ENCODE peak calls at places on chromosomes 1 and 21, in six cellular contexts. S is IMR-90, C is K562, R is lower leg skin, X is uterus, A is testis. Z is an unnamed sample.

GRCh38 chr1:210920716-210921694 is 212.9 kb downstream of the KCNH1 start:
- DNase-seq in C (peak), A (no peak), R (no peak), S (no peak), X (no peak), Z (no peak)

GRCh38 chr1:19110266-19110927 is 99.7 kb downstream of the UBR4 start:
- DNase-seq in R (no peak), S (no peak), C (no peak), A (peak), X (no peak), Z (no peak)

GRCh38 chr1:225811622-225812487 is 1.9 kb downstream of the EPHX1 start:
- DNase-seq in S (no peak), X (no peak), R (no peak), A (peak), C (peak), Z (peak)

GRCh38 chr1:61746768-61747167 is 4.5 kb downstream of the PATJ start:
- DNase-seq in C (no peak), A (no peak), S (peak), R (no peak), X (no peak), Z (no peak)

GRCh38 chr1:207825719-207826556 is 74.1 kb downstream of the CD46 start:
- DNase-seq in C (peak), S (peak), A (peak), X (peak), R (peak), Z (peak)

GRCh38 chr1:67684526-67685066 is 405 bp upstream of the GADD45A start:
- DNase-seq in R (no peak), S (no peak), A (no peak), C (no peak), X (no peak), Z (no peak)

GRCh38 chr1:207959141-207959825 is 48.4 kb upstream of the CD34 start:
- DNase-seq in X (peak), A (peak), S (peak), R (peak), C (no peak), Z (peak)

GRCh38 chr1:243686149-243686548 is 163.9 kb downstream of the AKT3 start:
- DNase-seq in R (no peak), S (peak), A (no peak), C (no peak), X (no peak), Z (no peak)

GRCh38 chr1:54327386-54328116 is 78.6 kb downstream of the SSBP3 start:
- DNase-seq in X (no peak), S (peak), A (no peak), R (no peak), C (peak), Z (no peak)

GRCh38 chr1:27605796-27606707 is 2.1 kb upstream of the AHDC1 start:
- DNase-seq in R (no peak), A (peak), S (peak), X (peak), C (peak), Z (no peak)

GRCh38 chr1:226904772-226905171 is 34.4 kb downstream of the PSEN2 start:
- DNase-seq in X (no peak), S (no peak), R (no peak), A (no peak), C (no peak), Z (no peak)

GRCh38 chr1:200861937-200862647 is 10.7 kb upstream of the GPR25 start:
- DNase-seq in R (no peak), S (no peak), A (no peak), C (no peak), X (no peak), Z (no peak)

GRCh38 chr1:230972855-230973271 is 5.8 kb downstream of the TTC13 start:
- DNase-seq in A (no peak), R (no peak), C (no peak), X (no peak), S (peak), Z (no peak)

GRCh38 chr1:226972931-226973330 is 32.8 kb downstream of the COQ8A start:
- DNase-seq in A (no peak), X (no peak), R (no peak), S (no peak), C (no peak), Z (no peak)

GRCh38 chr1:28112388-28113311 is 24.2 kb upstream of the EYA3 start:
- DNase-seq in S (peak), R (peak), A (peak), X (no peak), C (peak), Z (no peak)

GRCh38 chr1:111603979-111604378 is 15.6 kb upstream of the RAP1A start:
- DNase-seq in C (no peak), R (no peak), S (no peak), A (no peak), X (no peak), Z (peak)

GRCh38 chr1:6100801-6101783 is 55.4 kb downstream of the KCNAB2 start:
- DNase-seq in A (no peak), C (no peak), X (no peak), S (no peak), R (no peak), Z (no peak)

GRCh38 chr21:42609806-42610205 is 43.6 kb upstream of the PDE9A start:
- DNase-seq in R (no peak), S (no peak), A (peak), C (peak), X (no peak), Z (no peak)

GRCh38 chr1:151993084-151993733 is 450 bp downstream of the S100A10 start:
- DNase-seq in C (no peak), S (no peak), R (no peak), X (peak), A (peak), Z (peak)

GRCh38 chr21:15005391-15005790 is 59.4 kb downstream of the NRIP1 start:
- DNase-seq in R (no peak), A (peak), S (peak), X (no peak), C (no peak), Z (no peak)

GRCh38 chr1:14466006-14466405 is 132.5 kb upstream of the KAZN start:
- DNase-seq in C (no peak), R (no peak), S (no peak), A (no peak), X (no peak), Z (no peak)

GRCh38 chr1:81121324-81121723 is 679.4 kb upstream of the ADGRL2 start:
- DNase-seq in X (no peak), R (no peak), C (no peak), S (no peak), A (no peak), Z (no peak)

DNA sequence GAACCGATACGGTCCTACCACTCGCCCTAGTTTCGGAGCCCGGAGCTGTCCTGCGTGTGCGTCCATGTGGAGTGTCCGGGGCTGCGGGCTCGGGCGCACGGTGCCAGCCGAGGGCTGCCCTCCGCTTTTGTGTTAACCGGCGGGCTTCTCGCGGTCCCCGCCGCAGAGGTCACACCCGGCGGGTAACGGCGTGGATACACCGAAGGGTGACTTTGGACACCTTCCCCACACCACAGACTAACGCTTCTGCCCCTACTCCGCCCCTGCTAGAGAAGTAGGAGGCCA is 695 bp upstream of the ATF3 start:
- DNase-seq in X (no peak), S (no peak), R (no peak), C (no peak), A (no peak), Z (no peak)
- TF ChIP-seq POLR2A in X (no peak), S (no peak), R (no peak), C (no peak), A (no peak), Z (no peak)

GRCh38 chr1:236132420-236133046 is 9.8 kb upstream of the GPR137B start:
- DNase-seq in C (no peak), R (no peak), A (no peak), X (no peak), S (no peak), Z (no peak)
- TF ChIP-seq POLR2A in C (no peak), R (no peak), A (no peak), X (no peak), S (no peak), Z (no peak)

GRCh38 chr1:16451868-16452528 is 11.5 kb downstream of the NECAP2 start:
- DNase-seq in X (no peak), A (no peak), R (no peak), S (no peak), C (no peak), Z (no peak)
- TF ChIP-seq POLR2A in X (no peak), A (no peak), R (no peak), S (no peak), C (no peak), Z (no peak)

DNA sequence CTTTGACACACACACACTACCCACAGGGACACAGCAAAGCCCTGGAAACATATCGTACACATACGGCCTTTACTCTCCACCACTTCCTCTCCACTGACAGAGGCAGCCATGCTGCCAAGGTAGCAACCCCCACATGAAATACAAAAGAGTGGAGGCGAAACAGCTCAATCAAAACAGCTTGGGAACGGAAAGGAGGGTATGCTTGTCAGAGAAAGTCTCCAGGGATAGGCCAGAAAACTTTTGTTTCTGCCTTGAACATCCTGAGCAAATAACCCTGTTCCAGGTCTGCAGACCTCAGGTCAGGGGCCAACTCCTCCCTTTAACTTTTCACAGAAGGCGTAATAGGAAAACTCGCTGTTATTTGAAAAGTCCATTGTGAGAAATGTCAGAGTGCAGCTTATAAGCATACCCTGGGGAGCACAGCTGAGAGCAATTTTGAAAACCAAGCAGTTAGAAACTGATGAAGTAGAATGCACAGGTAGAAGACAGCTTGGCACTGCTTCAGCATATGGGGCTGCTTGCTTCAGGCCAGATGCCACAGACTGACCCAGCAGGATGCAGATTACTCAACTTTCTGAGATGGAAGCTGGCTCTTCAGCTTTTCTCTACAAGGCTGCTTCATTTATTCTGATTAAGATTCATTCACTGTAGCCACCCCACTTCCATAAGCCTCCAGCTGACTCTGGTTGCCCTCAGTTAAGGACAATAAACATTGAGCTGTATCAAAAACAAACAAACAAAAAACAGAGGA is 18.0 kb downstream of the KIAA0319L start:
- DNase-seq in S (no peak), A (no peak), C (no peak), X (no peak), R (no peak), Z (no peak)
- TF ChIP-seq POLR2A in S (no peak), A (no peak), C (no peak), X (no peak), R (no peak), Z (no peak)

Z was measured in erythroblast.